ENCODE peak calls at places on chromosomes 11 and 22, in seven cellular contexts. Y is HCT116, T is K562, L is GM12878, P is H1, X is SK-N-SH, O is HepG2. D is an unnamed sample.

GRCh38 chr22:45314054-45314721 is 4.5 kb downstream of the FAM118A start:
- DNase-seq in O (peak; percentile 32), T (peak; percentile 91), L (no peak), P (no peak), Y (no peak), X (peak; percentile 79), D (no peak)

GRCh38 chr22:42399315-42400271 is 32.6 kb downstream of the NFAM1 start:
- DNase-seq in O (no peak), X (peak; percentile 81), T (peak; percentile 78), P (no peak), Y (no peak), L (no peak), D (no peak)

GRCh38 chr11:70105755-70106571 is 27.8 kb downstream of the ANO1 start:
- DNase-seq in X (peak; percentile 87), L (no peak), O (no peak), Y (no peak), T (no peak), P (no peak), D (peak; percentile 53)

GRCh38 chr11:96869207-96869606 is 479.4 kb downstream of the JRKL start:
- DNase-seq in T (no peak), Y (no peak), X (no peak), L (no peak), P (no peak), O (no peak), D (no peak)

GRCh38 chr11:30581646-30582045 is 4.5 kb downstream of the MPPED2 start:
- DNase-seq in T (no peak), O (no peak), P (no peak), L (no peak), Y (no peak), X (no peak), D (no peak)

GRCh38 chr22:35930933-35931332 is 97.7 kb downstream of the RBFOX2 start:
- DNase-seq in O (peak; percentile 78), T (peak; percentile 64), X (peak; percentile 59), Y (peak; percentile 44), L (peak; percentile 24), P (no peak), D (peak; percentile 7)

GRCh38 chr11:10878408-10879214 is 20.8 kb upstream of the ZBED5 start:
- DNase-seq in X (peak; percentile 47), Y (peak; percentile 61), T (peak; percentile 78), L (peak; percentile 19), P (no peak), O (peak; percentile 58), D (no peak)

GRCh38 chr11:19604679-19605375 is 107.8 kb upstream of the NAV2 start:
- DNase-seq in L (no peak), P (no peak), Y (no peak), X (no peak), O (no peak), T (no peak), D (no peak)

GRCh38 chr11:114293201-114293711 is 2.9 kb upstream of the NNMT start:
- DNase-seq in P (no peak), T (no peak), O (no peak), L (no peak), Y (no peak), X (no peak), D (no peak)

GRCh38 chr11:111585371-111585770 is 16.9 kb upstream of the SIK2 start:
- DNase-seq in Y (no peak), X (no peak), O (no peak), P (no peak), T (no peak), L (no peak), D (no peak)
- TF ChIP-seq JUND in Y (no peak), X (no peak), O (no peak), P (no peak), T (no peak), L (no peak), D (no peak)

DNA sequence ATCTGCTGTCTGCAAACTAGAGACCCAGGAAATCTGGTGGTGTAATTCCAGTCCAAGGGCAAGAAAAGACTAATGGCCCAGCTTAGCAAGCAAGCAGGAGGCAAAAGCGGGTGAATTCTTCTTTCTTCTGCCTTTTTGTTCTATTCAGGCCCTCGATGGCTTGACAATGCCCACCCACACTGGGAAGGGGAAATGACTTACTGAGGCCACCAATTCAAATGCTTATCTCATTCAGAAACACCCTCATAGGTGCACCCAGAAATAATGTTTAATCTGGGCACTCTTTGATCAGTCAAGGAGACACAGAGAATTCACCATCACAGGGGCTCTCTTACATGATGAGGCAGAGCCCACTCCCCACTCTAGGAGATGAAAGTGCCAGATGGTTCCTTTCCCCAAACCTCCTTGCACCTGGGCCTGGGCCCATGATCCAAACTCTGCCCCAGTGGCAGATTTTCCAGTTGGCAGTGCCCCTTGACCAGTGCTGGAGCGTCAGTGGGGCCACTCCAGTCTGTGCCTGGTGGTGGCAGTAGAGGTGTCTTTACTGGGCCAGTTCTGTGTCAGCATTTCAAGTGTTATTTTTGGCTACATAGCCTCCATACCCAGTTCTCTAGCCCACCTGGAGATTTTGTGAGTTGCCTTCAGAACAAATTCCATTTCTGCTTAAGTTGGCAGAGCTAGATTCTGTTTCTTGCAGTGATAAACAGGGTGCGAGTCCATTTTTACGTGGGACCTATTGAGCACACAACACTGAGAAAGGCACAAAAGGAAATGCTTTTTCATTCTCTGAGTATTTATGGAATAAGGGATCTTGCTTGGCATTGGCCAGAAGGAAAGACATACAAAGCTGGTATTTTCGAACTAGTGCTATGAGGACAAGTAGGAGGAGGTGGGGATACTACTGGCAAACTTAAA is 7.5 kb downstream of the ELMOD1 start:
- DNase-seq in Y (peak; percentile 26), L (no peak), T (peak; percentile 13), P (no peak), X (peak; percentile 45), O (no peak), D (peak; percentile 56)
- TF ChIP-seq JUND in Y (no peak), L (no peak), T (no peak), P (no peak), X (no peak), O (no peak), D (no peak)

GRCh38 chr11:119316729-119317591 is at the start of gene MCAM:
- DNase-seq in T (peak; percentile 74), X (peak; percentile 87), L (no peak), O (peak; percentile 41), P (no peak), Y (no peak), D (no peak)
- TF ChIP-seq JUND in T (peak; percentile 52), X (no peak), L (no peak), O (no peak), P (no peak), Y (no peak), D (no peak)

GRCh38 chr11:105723269-105723668 is 113.4 kb downstream of the GRIA4 start:
- DNase-seq in Y (no peak), L (no peak), O (no peak), X (no peak), T (no peak), P (no peak), D (no peak)

GRCh38 chr11:105719073-105719846 is 109.4 kb downstream of the GRIA4 start:
- DNase-seq in X (no peak), Y (peak; percentile 22), O (peak; percentile 49), T (no peak), L (peak; percentile 35), P (no peak), D (no peak)

GRCh38 chr11:105713696-105714095 is 103.8 kb downstream of the GRIA4 start:
- DNase-seq in O (no peak), L (no peak), X (no peak), T (no peak), Y (no peak), P (no peak), D (no peak)

GRCh38 chr11:105720096-105720495 is 110.2 kb downstream of the GRIA4 start:
- DNase-seq in T (no peak), P (no peak), O (no peak), L (no peak), X (no peak), Y (no peak), D (no peak)

DNA sequence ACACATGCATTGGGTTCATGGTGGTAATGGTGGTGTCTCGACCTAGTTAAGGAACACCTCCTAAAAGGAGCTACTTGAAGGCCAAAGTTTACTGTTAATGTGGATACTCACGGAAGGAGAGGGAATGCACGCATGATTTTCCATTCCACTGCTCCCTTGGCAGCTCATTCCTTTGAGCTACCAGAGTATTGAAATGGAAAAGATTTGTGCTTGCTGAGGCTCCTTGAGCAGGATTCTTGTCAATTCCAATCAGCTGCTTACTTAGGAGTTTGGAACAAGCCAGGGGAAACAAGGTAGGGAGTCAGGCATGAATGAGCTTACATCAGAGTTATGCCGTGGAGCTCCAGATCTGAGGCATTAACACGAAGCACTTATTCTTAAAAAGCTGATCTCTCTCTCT is 108.8 kb downstream of the GRIA4 start:
- DNase-seq in P (no peak), L (no peak), X (no peak), Y (no peak), T (no peak), O (no peak), D (no peak)
- TF ChIP-seq JUND in P (no peak), L (no peak), X (no peak), Y (no peak), T (no peak), O (no peak), D (no peak)

GRCh38 chr22:30265851-30266444 is 703 bp downstream of the OSM start:
- DNase-seq in L (no peak), O (no peak), Y (no peak), X (no peak), T (peak; percentile 51), P (no peak), D (no peak)
- TF ChIP-seq JUND in L (peak; percentile 74), O (no peak), Y (no peak), X (no peak), T (peak; percentile 60), P (no peak), D (no peak)

D was measured in T47D.